ENCODE peak calls at places on chromosomes 7 and 10, in ten cellular contexts. P, G, L, T, Q, J, F, I, R and N are unnamed samples.

GRCh38 chr7:143331179-143331825 is 15.4 kb downstream of the CLCN1 start:
- DNase-seq in G (peak; percentile 52), I (no peak), T (no peak), Q (no peak), J (peak; percentile 89), L (no peak), R (peak; percentile 38), P (no peak), F (no peak), N (no peak)

GRCh38 chr10:75514830-75515229 is 83.4 kb downstream of the LRMDA start:
- DNase-seq in G (no peak), I (no peak), F (no peak), R (no peak), L (no peak), J (no peak), Q (no peak), T (no peak), P (no peak), N (no peak)

GRCh38 chr10:89346264-89346971 is 18.6 kb downstream of the IFIT3 start:
- DNase-seq in Q (no peak), R (no peak), L (peak; percentile 65), F (no peak), T (no peak), J (peak; percentile 57), P (no peak), G (no peak), I (no peak), N (peak; percentile 71)

GRCh38 chr10:10911471-10911921 is 106.2 kb upstream of the CELF2 start:
- DNase-seq in T (peak; percentile 86), J (peak; percentile 77), R (no peak), Q (peak; percentile 58), I (peak; percentile 55), L (peak; percentile 43), G (no peak), P (peak; percentile 37), F (peak; percentile 93), N (peak; percentile 80)

GRCh38 chr7:20005081-20005480 is 212.1 kb downstream of the MACC1 start:
- DNase-seq in I (no peak), Q (no peak), J (no peak), P (no peak), L (no peak), F (no peak), T (no peak), G (no peak), R (no peak), N (no peak)

GRCh38 chr10:100566561-100566960 is 30.8 kb downstream of the HIF1AN start:
- DNase-seq in L (no peak), J (no peak), Q (no peak), G (no peak), I (no peak), T (no peak), F (no peak), R (no peak), P (no peak), N (no peak)

GRCh38 chr7:388461-388960 is 98.5 kb downstream of the FOXL3 start:
- DNase-seq in P (no peak), G (no peak), I (no peak), F (no peak), T (peak; percentile 91), R (no peak), Q (peak; percentile 22), J (no peak), L (no peak), N (no peak)

GRCh38 chr7:133301444-133301843 is 48.6 kb downstream of the EXOC4 start:
- DNase-seq in J (no peak), T (no peak), F (no peak), Q (no peak), P (no peak), L (no peak), G (no peak), R (no peak), I (no peak), N (no peak)

GRCh38 chr7:87003872-87004798 is 55.3 kb downstream of the ELAPOR2 start:
- DNase-seq in R (no peak), J (no peak), T (no peak), G (no peak), F (no peak), L (no peak), P (no peak), I (no peak), Q (no peak), N (peak; percentile 46)

GRCh38 chr10:122207135-122207534 is 64.0 kb upstream of the BTBD16 start:
- DNase-seq in L (no peak), R (no peak), J (no peak), G (no peak), T (no peak), I (no peak), Q (no peak), F (no peak), P (no peak), N (no peak)

GRCh38 chr7:132437730-132438129 is 138.5 kb downstream of the PLXNA4 start:
- DNase-seq in G (no peak), R (no peak), T (no peak), L (no peak), F (no peak), I (no peak), P (no peak), Q (peak; percentile 28), J (no peak), N (no peak)

GRCh38 chr10:108911814-108912541 is 1011.3 kb downstream of the XPNPEP1 start:
- DNase-seq in F (peak; percentile 81), P (peak; percentile 85), Q (peak; percentile 27), R (peak; percentile 15), T (peak; percentile 70), J (peak; percentile 41), L (peak; percentile 97), I (peak; percentile 47), G (no peak), N (peak; percentile 96)
- H3K4me3 ChIP-seq in F (peak overlapping the region; percentile 54), P (peak overlapping the region; percentile 27), Q (peak overlapping the region; percentile 48), R (peak overlapping the region; percentile 36), T (peak overlapping the region; percentile 45), J (peak overlapping the region; percentile 31), L (peak overlapping the region; percentile 69), I (peak overlapping the region; percentile 42), G (peak overlapping the region; percentile 32), N (peak overlapping the region; percentile 46)

DNA sequence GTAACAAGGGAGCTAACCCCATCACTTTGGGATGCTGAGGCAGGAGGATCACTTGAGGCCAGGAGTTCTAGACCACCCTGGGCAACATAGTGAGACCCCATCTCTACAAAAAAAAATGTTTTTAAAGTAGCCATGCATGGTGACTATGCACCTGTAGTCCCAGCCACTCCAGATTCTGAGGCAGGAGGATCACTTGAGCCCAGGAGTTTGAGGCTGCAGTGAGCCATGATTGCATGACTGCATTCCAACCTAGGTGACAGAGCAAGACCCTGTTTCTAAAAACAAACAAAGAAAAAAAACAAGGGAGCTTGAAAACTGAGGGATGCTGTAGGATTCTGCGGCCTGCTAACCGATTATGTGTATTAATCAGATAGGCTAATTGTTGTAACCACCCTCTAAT is 4.9 kb downstream of the KIAA1217 start:
- DNase-seq in F (no peak), Q (no peak), G (no peak), P (no peak), R (no peak), L (no peak), I (no peak), J (no peak), T (no peak), N (no peak)
- H3K4me1 ChIP-seq in F (no peaks in the 10 kb centered on the region), Q (peaks cover 87% of the 10 kb centered on the region), G (peaks cover 4% of the 10 kb centered on the region), P (peaks cover 4% of the 10 kb centered on the region), R (peaks cover 10% of the 10 kb centered on the region), L (peaks cover 43% of the 10 kb centered on the region), I (peaks cover 30% of the 10 kb centered on the region), J (peaks cover 9% of the 10 kb centered on the region), T (peaks cover 20% of the 10 kb centered on the region), N (peaks cover 2% of the 10 kb centered on the region)

GRCh38 chr7:140696679-140697446 is at the start of gene NDUFB2:
- DNase-seq in T (peak; percentile 92), Q (peak; percentile 53), I (peak; percentile 81), L (peak; percentile 93), F (peak; percentile 90), J (peak; percentile 91), G (peak; percentile 70), P (peak; percentile 81), R (peak; percentile 84), N (peak; percentile 95)

GRCh38 chr7:140697447-140698143 is 1.1 kb downstream of the NDUFB2 start:
- DNase-seq in F (no peak), G (no peak), J (no peak), T (no peak), I (no peak), P (no peak), L (no peak), R (no peak), Q (no peak), N (no peak)

GRCh38 chr7:140695381-140695780 is 1.1 kb upstream of the NDUFB2 start:
- DNase-seq in I (no peak), L (no peak), P (no peak), G (no peak), Q (no peak), R (no peak), J (no peak), T (no peak), F (peak; percentile 60), N (no peak)

GRCh38 chr7:140696024-140696678 is 357 bp upstream of the NDUFB2 start:
- DNase-seq in L (peak; percentile 97), R (peak; percentile 97), G (no peak), I (peak; percentile 97), F (peak; percentile 98), Q (peak; percentile 96), T (peak; percentile 98), P (peak; percentile 92), J (no peak), N (peak; percentile 96)

GRCh38 chr7:140698477-140698876 is 2.0 kb downstream of the NDUFB2 start:
- DNase-seq in L (no peak), P (no peak), J (no peak), G (no peak), I (no peak), T (no peak), Q (no peak), F (no peak), R (no peak), N (no peak)
- H3K4me3 ChIP-seq in L (no peak overlapping the region), P (no peak overlapping the region), J (no peak overlapping the region), G (peak overlapping the region; percentile 79), I (no peak overlapping the region), T (no peak overlapping the region), Q (no peak overlapping the region), F (no peak overlapping the region), R (peak overlapping the region; percentile 77), N (no peak overlapping the region)

DNA sequence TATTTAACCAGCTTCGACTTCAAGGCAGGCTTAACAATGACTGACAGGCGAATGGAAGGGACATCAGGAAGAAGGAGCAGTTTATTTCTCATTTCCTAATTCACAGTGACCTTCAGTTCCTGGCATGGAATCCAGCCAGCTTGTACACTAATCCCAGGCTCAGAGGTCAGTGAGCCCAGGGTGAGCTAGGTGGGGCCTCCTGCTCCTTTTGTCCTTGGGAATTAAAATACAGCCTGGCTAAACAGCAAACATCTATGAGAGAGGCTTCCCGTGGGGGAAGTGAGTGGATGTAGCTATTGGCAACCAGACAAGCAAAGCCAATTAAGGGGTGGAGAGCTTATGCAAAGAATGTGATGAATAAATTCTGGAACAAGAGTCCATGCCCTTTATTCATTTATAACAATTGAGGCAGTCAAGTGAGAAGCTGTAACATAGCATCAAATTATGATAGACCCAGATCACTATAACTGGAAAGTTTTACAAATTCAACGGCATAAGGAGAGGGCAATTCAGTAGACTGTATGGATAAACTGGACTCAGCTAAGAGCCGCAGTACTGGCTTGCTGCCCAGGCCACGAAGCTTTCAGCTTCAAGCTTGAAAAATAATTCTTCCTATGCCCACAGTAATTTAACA is 57.1 kb downstream of the STK17A start:
- DNase-seq in T (no peak), P (peak; percentile 81), J (peak; percentile 46), G (no peak), R (no peak), L (no peak), F (no peak), Q (peak; percentile 60), I (peak; percentile 61), N (peak; percentile 40)
- H3K4me1 ChIP-seq in T (peaks cover 27% of the 10 kb centered on the region), P (peaks cover 18% of the 10 kb centered on the region), J (peaks cover 50% of the 10 kb centered on the region), G (peaks cover 7% of the 10 kb centered on the region), R (peaks cover 28% of the 10 kb centered on the region), L (no peaks in the 10 kb centered on the region), F (no peaks in the 10 kb centered on the region), Q (peaks cover 21% of the 10 kb centered on the region), I (peaks cover 44% of the 10 kb centered on the region), N (no peaks in the 10 kb centered on the region)